ENCODE peak calls at places on chromosome 22, in nine cellular contexts. One of them, this sample, is unnamed.

GRCh38 chr22:42084874-42085273 is 5.4 kb downstream of the SMDT1 start:
- DNase-seq in stimulated activated CD4-positive, alpha-beta T cell treated with anti-CD3 and anti-CD28 coated beads, Interleukin-1b, Interleukin-23, amount 100 ng/mL, for 24 hours: no peak
- DNase-seq in IMR-90: no peak
- DNase-seq in HAP-1: no peak
- DNase-seq in activated T-cell treated with anti-CD3 and anti-CD28 coated beads for 1 hour: no peak
- DNase-seq in GM12865: no peak
- DNase-seq in breast epithelium: no peak
- DNase-seq in neural progenitor cell: no peak
- DNase-seq in KBM-7: no peak
- DNase-seq in this sample: no peak

GRCh38 chr22:46969491-46969890 is 207.0 kb downstream of the TBC1D22A start:
- DNase-seq in stimulated activated CD4-positive, alpha-beta T cell treated with anti-CD3 and anti-CD28 coated beads, Interleukin-1b, Interleukin-23, amount 100 ng/mL, for 24 hours: no peak
- DNase-seq in IMR-90: no peak
- DNase-seq in HAP-1: no peak
- DNase-seq in activated T-cell treated with anti-CD3 and anti-CD28 coated beads for 1 hour: no peak
- DNase-seq in GM12865: peak
- DNase-seq in breast epithelium: no peak
- DNase-seq in neural progenitor cell: no peak
- DNase-seq in KBM-7: no peak
- DNase-seq in this sample: no peak

GRCh38 chr22:35785181-35785923 is 67.7 kb downstream of the APOL5 start:
- DNase-seq in stimulated activated CD4-positive, alpha-beta T cell treated with anti-CD3 and anti-CD28 coated beads, Interleukin-1b, Interleukin-23, amount 100 ng/mL, for 24 hours: no peak
- DNase-seq in IMR-90: no peak
- DNase-seq in HAP-1: no peak
- DNase-seq in activated T-cell treated with anti-CD3 and anti-CD28 coated beads for 1 hour: no peak
- DNase-seq in GM12865: no peak
- DNase-seq in breast epithelium: no peak
- DNase-seq in neural progenitor cell: no peak
- DNase-seq in KBM-7: peak
- DNase-seq in this sample: no peak

GRCh38 chr22:30949934-30950660 is 18.5 kb downstream of the MORC2 start:
- DNase-seq in stimulated activated CD4-positive, alpha-beta T cell treated with anti-CD3 and anti-CD28 coated beads, Interleukin-1b, Interleukin-23, amount 100 ng/mL, for 24 hours: no peak
- DNase-seq in IMR-90: no peak
- DNase-seq in HAP-1: no peak
- DNase-seq in activated T-cell treated with anti-CD3 and anti-CD28 coated beads for 1 hour: no peak
- DNase-seq in GM12865: no peak
- DNase-seq in breast epithelium: no peak
- DNase-seq in neural progenitor cell: no peak
- DNase-seq in KBM-7: no peak
- DNase-seq in this sample: no peak

GRCh38 chr22:30212996-30213441 is 33.5 kb downstream of the LIF start:
- DNase-seq in stimulated activated CD4-positive, alpha-beta T cell treated with anti-CD3 and anti-CD28 coated beads, Interleukin-1b, Interleukin-23, amount 100 ng/mL, for 24 hours: no peak
- DNase-seq in IMR-90: no peak
- DNase-seq in HAP-1: no peak
- DNase-seq in activated T-cell treated with anti-CD3 and anti-CD28 coated beads for 1 hour: no peak
- DNase-seq in GM12865: no peak
- DNase-seq in breast epithelium: no peak
- DNase-seq in neural progenitor cell: no peak
- DNase-seq in KBM-7: no peak
- DNase-seq in this sample: no peak

GRCh38 chr22:47587861-47588582 is 825.6 kb downstream of the TBC1D22A start:
- DNase-seq in stimulated activated CD4-positive, alpha-beta T cell treated with anti-CD3 and anti-CD28 coated beads, Interleukin-1b, Interleukin-23, amount 100 ng/mL, for 24 hours: no peak
- DNase-seq in IMR-90: no peak
- DNase-seq in HAP-1: no peak
- DNase-seq in activated T-cell treated with anti-CD3 and anti-CD28 coated beads for 1 hour: no peak
- DNase-seq in GM12865: no peak
- DNase-seq in breast epithelium: no peak
- DNase-seq in neural progenitor cell: no peak
- DNase-seq in KBM-7: no peak
- DNase-seq in this sample: peak

GRCh38 chr22:37048133-37048532 is 3.4 kb upstream of the KCTD17 start:
- DNase-seq in stimulated activated CD4-positive, alpha-beta T cell treated with anti-CD3 and anti-CD28 coated beads, Interleukin-1b, Interleukin-23, amount 100 ng/mL, for 24 hours: no peak
- DNase-seq in IMR-90: peak
- DNase-seq in HAP-1: no peak
- DNase-seq in activated T-cell treated with anti-CD3 and anti-CD28 coated beads for 1 hour: no peak
- DNase-seq in GM12865: no peak
- DNase-seq in breast epithelium: no peak
- DNase-seq in neural progenitor cell: no peak
- DNase-seq in KBM-7: no peak
- DNase-seq in this sample: peak

GRCh38 chr22:44907765-44908737 is 101.8 kb downstream of the PHF21B start:
- DNase-seq in stimulated activated CD4-positive, alpha-beta T cell treated with anti-CD3 and anti-CD28 coated beads, Interleukin-1b, Interleukin-23, amount 100 ng/mL, for 24 hours: no peak
- DNase-seq in IMR-90: no peak
- DNase-seq in HAP-1: no peak
- DNase-seq in activated T-cell treated with anti-CD3 and anti-CD28 coated beads for 1 hour: no peak
- DNase-seq in GM12865: no peak
- DNase-seq in breast epithelium: peak
- DNase-seq in neural progenitor cell: no peak
- DNase-seq in KBM-7: no peak
- DNase-seq in this sample: peak

GRCh38 chr22:45586651-45587405 is 84.1 kb downstream of the FBLN1 start:
- DNase-seq in stimulated activated CD4-positive, alpha-beta T cell treated with anti-CD3 and anti-CD28 coated beads, Interleukin-1b, Interleukin-23, amount 100 ng/mL, for 24 hours: no peak
- DNase-seq in IMR-90: no peak
- DNase-seq in HAP-1: no peak
- DNase-seq in activated T-cell treated with anti-CD3 and anti-CD28 coated beads for 1 hour: no peak
- DNase-seq in GM12865: no peak
- DNase-seq in breast epithelium: no peak
- DNase-seq in neural progenitor cell: no peak
- DNase-seq in KBM-7: no peak
- DNase-seq in this sample: no peak

GRCh38 chr22:19057999-19058491 is 64.2 kb downstream of the DGCR2 start:
- DNase-seq in stimulated activated CD4-positive, alpha-beta T cell treated with anti-CD3 and anti-CD28 coated beads, Interleukin-1b, Interleukin-23, amount 100 ng/mL, for 24 hours: no peak
- DNase-seq in IMR-90: no peak
- DNase-seq in HAP-1: no peak
- DNase-seq in activated T-cell treated with anti-CD3 and anti-CD28 coated beads for 1 hour: no peak
- DNase-seq in GM12865: no peak
- DNase-seq in breast epithelium: no peak
- DNase-seq in neural progenitor cell: no peak
- DNase-seq in KBM-7: no peak
- DNase-seq in this sample: no peak

GRCh38 chr22:19928207-19928606 is 13.4 kb upstream of the COMT start:
- DNase-seq in stimulated activated CD4-positive, alpha-beta T cell treated with anti-CD3 and anti-CD28 coated beads, Interleukin-1b, Interleukin-23, amount 100 ng/mL, for 24 hours: no peak
- DNase-seq in IMR-90: no peak
- DNase-seq in HAP-1: no peak
- DNase-seq in activated T-cell treated with anti-CD3 and anti-CD28 coated beads for 1 hour: no peak
- DNase-seq in GM12865: no peak
- DNase-seq in breast epithelium: no peak
- DNase-seq in neural progenitor cell: no peak
- DNase-seq in KBM-7: no peak
- DNase-seq in this sample: no peak

GRCh38 chr22:35276019-35276418 is 18.7 kb downstream of the HMGXB4 start:
- DNase-seq in stimulated activated CD4-positive, alpha-beta T cell treated with anti-CD3 and anti-CD28 coated beads, Interleukin-1b, Interleukin-23, amount 100 ng/mL, for 24 hours: no peak
- DNase-seq in IMR-90: no peak
- DNase-seq in HAP-1: no peak
- DNase-seq in activated T-cell treated with anti-CD3 and anti-CD28 coated beads for 1 hour: no peak
- DNase-seq in GM12865: no peak
- DNase-seq in breast epithelium: no peak
- DNase-seq in neural progenitor cell: no peak
- DNase-seq in KBM-7: no peak
- DNase-seq in this sample: no peak

GRCh38 chr22:49164773-49165320 is 662.8 kb downstream of the BRD1 start:
- DNase-seq in stimulated activated CD4-positive, alpha-beta T cell treated with anti-CD3 and anti-CD28 coated beads, Interleukin-1b, Interleukin-23, amount 100 ng/mL, for 24 hours: no peak
- DNase-seq in IMR-90: no peak
- DNase-seq in HAP-1: no peak
- DNase-seq in activated T-cell treated with anti-CD3 and anti-CD28 coated beads for 1 hour: no peak
- DNase-seq in GM12865: no peak
- DNase-seq in breast epithelium: no peak
- DNase-seq in neural progenitor cell: no peak
- DNase-seq in KBM-7: no peak
- DNase-seq in this sample: no peak

GRCh38 chr22:46881373-46882118 is 119.1 kb downstream of the TBC1D22A start:
- DNase-seq in stimulated activated CD4-positive, alpha-beta T cell treated with anti-CD3 and anti-CD28 coated beads, Interleukin-1b, Interleukin-23, amount 100 ng/mL, for 24 hours: no peak
- DNase-seq in IMR-90: peak
- DNase-seq in HAP-1: no peak
- DNase-seq in activated T-cell treated with anti-CD3 and anti-CD28 coated beads for 1 hour: no peak
- DNase-seq in GM12865: no peak
- DNase-seq in breast epithelium: no peak
- DNase-seq in neural progenitor cell: no peak
- DNase-seq in KBM-7: no peak
- DNase-seq in this sample: no peak

GRCh38 chr22:38072322-38073149 is 11.4 kb downstream of the SLC16A8 start:
- DNase-seq in stimulated activated CD4-positive, alpha-beta T cell treated with anti-CD3 and anti-CD28 coated beads, Interleukin-1b, Interleukin-23, amount 100 ng/mL, for 24 hours: no peak
- DNase-seq in IMR-90: no peak
- DNase-seq in HAP-1: no peak
- DNase-seq in activated T-cell treated with anti-CD3 and anti-CD28 coated beads for 1 hour: no peak
- DNase-seq in GM12865: no peak
- DNase-seq in breast epithelium: no peak
- DNase-seq in neural progenitor cell: no peak
- DNase-seq in KBM-7: no peak
- DNase-seq in this sample: no peak

GRCh38 chr22:49979587-49980264 is 19.2 kb downstream of the PIM3 start:
- DNase-seq in stimulated activated CD4-positive, alpha-beta T cell treated with anti-CD3 and anti-CD28 coated beads, Interleukin-1b, Interleukin-23, amount 100 ng/mL, for 24 hours: no peak
- DNase-seq in IMR-90: no peak
- DNase-seq in HAP-1: peak
- DNase-seq in activated T-cell treated with anti-CD3 and anti-CD28 coated beads for 1 hour: no peak
- DNase-seq in GM12865: peak
- DNase-seq in breast epithelium: peak
- DNase-seq in neural progenitor cell: peak
- DNase-seq in KBM-7: peak
- DNase-seq in this sample: peak

GRCh38 chr22:18987765-18988164 is 51.7 kb upstream of the PRODH start:
- DNase-seq in stimulated activated CD4-positive, alpha-beta T cell treated with anti-CD3 and anti-CD28 coated beads, Interleukin-1b, Interleukin-23, amount 100 ng/mL, for 24 hours: no peak
- DNase-seq in IMR-90: no peak
- DNase-seq in HAP-1: peak
- DNase-seq in activated T-cell treated with anti-CD3 and anti-CD28 coated beads for 1 hour: no peak
- DNase-seq in GM12865: peak
- DNase-seq in breast epithelium: peak
- DNase-seq in neural progenitor cell: peak
- DNase-seq in KBM-7: no peak
- DNase-seq in this sample: peak

GRCh38 chr22:49629586-49630447 is 197.9 kb downstream of the BRD1 start:
- DNase-seq in stimulated activated CD4-positive, alpha-beta T cell treated with anti-CD3 and anti-CD28 coated beads, Interleukin-1b, Interleukin-23, amount 100 ng/mL, for 24 hours: no peak
- DNase-seq in IMR-90: no peak
- DNase-seq in HAP-1: no peak
- DNase-seq in activated T-cell treated with anti-CD3 and anti-CD28 coated beads for 1 hour: no peak
- DNase-seq in GM12865: no peak
- DNase-seq in breast epithelium: no peak
- DNase-seq in neural progenitor cell: no peak
- DNase-seq in KBM-7: no peak
- DNase-seq in this sample: no peak

GRCh38 chr22:19984201-19984753 is 32.3 kb downstream of the ARVCF start:
- DNase-seq in stimulated activated CD4-positive, alpha-beta T cell treated with anti-CD3 and anti-CD28 coated beads, Interleukin-1b, Interleukin-23, amount 100 ng/mL, for 24 hours: no peak
- DNase-seq in IMR-90: peak
- DNase-seq in HAP-1: no peak
- DNase-seq in activated T-cell treated with anti-CD3 and anti-CD28 coated beads for 1 hour: no peak
- DNase-seq in GM12865: peak
- DNase-seq in breast epithelium: no peak
- DNase-seq in neural progenitor cell: no peak
- DNase-seq in KBM-7: no peak
- DNase-seq in this sample: no peak

GRCh38 chr22:23220485-23221350 is 40.4 kb downstream of the BCR start:
- DNase-seq in stimulated activated CD4-positive, alpha-beta T cell treated with anti-CD3 and anti-CD28 coated beads, Interleukin-1b, Interleukin-23, amount 100 ng/mL, for 24 hours: no peak
- DNase-seq in IMR-90: peak
- DNase-seq in HAP-1: no peak
- DNase-seq in activated T-cell treated with anti-CD3 and anti-CD28 coated beads for 1 hour: no peak
- DNase-seq in GM12865: peak
- DNase-seq in breast epithelium: no peak
- DNase-seq in neural progenitor cell: no peak
- DNase-seq in KBM-7: peak
- DNase-seq in this sample: no peak

GRCh38 chr22:19121631-19122142 is 525 bp downstream of the DGCR2 start:
- DNase-seq in stimulated activated CD4-positive, alpha-beta T cell treated with anti-CD3 and anti-CD28 coated beads, Interleukin-1b, Interleukin-23, amount 100 ng/mL, for 24 hours: no peak
- DNase-seq in IMR-90: peak
- DNase-seq in HAP-1: peak
- DNase-seq in activated T-cell treated with anti-CD3 and anti-CD28 coated beads for 1 hour: no peak
- DNase-seq in GM12865: peak
- DNase-seq in breast epithelium: peak
- DNase-seq in neural progenitor cell: peak
- DNase-seq in KBM-7: peak
- DNase-seq in this sample: peak

GRCh38 chr22:25023879-25024278 is 71.4 kb downstream of the KIAA1671 start:
- DNase-seq in stimulated activated CD4-positive, alpha-beta T cell treated with anti-CD3 and anti-CD28 coated beads, Interleukin-1b, Interleukin-23, amount 100 ng/mL, for 24 hours: no peak
- DNase-seq in IMR-90: no peak
- DNase-seq in HAP-1: no peak
- DNase-seq in activated T-cell treated with anti-CD3 and anti-CD28 coated beads for 1 hour: no peak
- DNase-seq in GM12865: no peak
- DNase-seq in breast epithelium: no peak
- DNase-seq in neural progenitor cell: no peak
- DNase-seq in KBM-7: no peak
- DNase-seq in this sample: no peak

GRCh38 chr22:16917144-16918003 is 90.6 kb downstream of the GAB4 start:
- DNase-seq in stimulated activated CD4-positive, alpha-beta T cell treated with anti-CD3 and anti-CD28 coated beads, Interleukin-1b, Interleukin-23, amount 100 ng/mL, for 24 hours: peak
- DNase-seq in IMR-90: peak
- DNase-seq in HAP-1: peak
- DNase-seq in activated T-cell treated with anti-CD3 and anti-CD28 coated beads for 1 hour: peak
- DNase-seq in GM12865: peak
- DNase-seq in breast epithelium: peak
- DNase-seq in neural progenitor cell: peak
- DNase-seq in KBM-7: peak
- DNase-seq in this sample: peak

GRCh38 chr22:24055283-24055682 is 44.2 kb downstream of the CABIN1 start:
- DNase-seq in stimulated activated CD4-positive, alpha-beta T cell treated with anti-CD3 and anti-CD28 coated beads, Interleukin-1b, Interleukin-23, amount 100 ng/mL, for 24 hours: no peak
- DNase-seq in IMR-90: no peak
- DNase-seq in HAP-1: no peak
- DNase-seq in activated T-cell treated with anti-CD3 and anti-CD28 coated beads for 1 hour: no peak
- DNase-seq in GM12865: no peak
- DNase-seq in breast epithelium: no peak
- DNase-seq in neural progenitor cell: no peak
- DNase-seq in KBM-7: no peak
- DNase-seq in this sample: no peak

GRCh38 chr22:40199223-40199622 is 21.5 kb downstream of the TNRC6B start:
- DNase-seq in stimulated activated CD4-positive, alpha-beta T cell treated with anti-CD3 and anti-CD28 coated beads, Interleukin-1b, Interleukin-23, amount 100 ng/mL, for 24 hours: no peak
- DNase-seq in IMR-90: no peak
- DNase-seq in HAP-1: no peak
- DNase-seq in activated T-cell treated with anti-CD3 and anti-CD28 coated beads for 1 hour: no peak
- DNase-seq in GM12865: no peak
- DNase-seq in breast epithelium: no peak
- DNase-seq in neural progenitor cell: no peak
- DNase-seq in KBM-7: no peak
- DNase-seq in this sample: no peak

GRCh38 chr22:43643362-43643761 is 168.7 kb downstream of the EFCAB6 start:
- DNase-seq in stimulated activated CD4-positive, alpha-beta T cell treated with anti-CD3 and anti-CD28 coated beads, Interleukin-1b, Interleukin-23, amount 100 ng/mL, for 24 hours: no peak
- DNase-seq in IMR-90: no peak
- DNase-seq in HAP-1: no peak
- DNase-seq in activated T-cell treated with anti-CD3 and anti-CD28 coated beads for 1 hour: no peak
- DNase-seq in GM12865: no peak
- DNase-seq in breast epithelium: peak
- DNase-seq in neural progenitor cell: no peak
- DNase-seq in KBM-7: no peak
- DNase-seq in this sample: no peak

GRCh38 chr22:48489551-48490512 is 1337.8 kb downstream of the BRD1 start:
- DNase-seq in stimulated activated CD4-positive, alpha-beta T cell treated with anti-CD3 and anti-CD28 coated beads, Interleukin-1b, Interleukin-23, amount 100 ng/mL, for 24 hours: no peak
- DNase-seq in IMR-90: no peak
- DNase-seq in HAP-1: no peak
- DNase-seq in activated T-cell treated with anti-CD3 and anti-CD28 coated beads for 1 hour: no peak
- DNase-seq in GM12865: no peak
- DNase-seq in breast epithelium: peak
- DNase-seq in neural progenitor cell: peak
- DNase-seq in KBM-7: no peak
- DNase-seq in this sample: peak

This sample was measured in endodermal cell.